ENCODE peak calls at places on chromosomes 5 and 9, in nine cellular contexts. A is GM06990, P is PC-3, V is heart right ventricle, U is fibroblast of lung, Q is AG09319, Y is omental fat pad, W is uterus, C is left ventricle myocardium inferior. J is an unnamed sample.

GRCh38 chr5:159864885-159865622 is 51.2 kb upstream of the ADRA1B start:
- DNase-seq in A (peak; percentile 1), P (no peak), V (no peak), U (peak; percentile 59), Q (no peak), Y (no peak), W (no peak), C (no peak), J (no peak)

GRCh38 chr5:176697929-176698520 is 50.7 kb downstream of the TSPAN17 start:
- DNase-seq in A (no peak), P (no peak), V (no peak), U (no peak), Q (no peak), Y (no peak), W (no peak), C (no peak), J (no peak)

GRCh38 chr5:81021486-81021885 is 61.3 kb downstream of the RASGRF2 start:
- DNase-seq in A (no peak), P (no peak), V (no peak), U (peak; percentile 60), Q (no peak), Y (no peak), W (no peak), C (no peak), J (no peak)

GRCh38 chr5:177086918-177087706 is 397 bp downstream of the FGFR4 start:
- DNase-seq in A (peak; percentile 71), P (peak; percentile 77), V (no peak), U (peak; percentile 10), Q (no peak), Y (no peak), W (no peak), C (no peak), J (peak; percentile 71)

GRCh38 chr9:121743441-121744001 is 92.1 kb downstream of the DAB2IP start:
- DNase-seq in A (no peak), P (peak; percentile 82), V (peak; percentile 89), U (peak; percentile 84), Q (peak; percentile 69), Y (no peak), W (peak; percentile 81), C (peak; percentile 87), J (no peak)

GRCh38 chr5:115321309-115321708 is 24.9 kb upstream of the CCDC112 start:
- DNase-seq in A (no peak), P (peak; percentile 63), V (no peak), U (peak; percentile 82), Q (no peak), Y (no peak), W (no peak), C (no peak), J (no peak)

GRCh38 chr9:10108815-10109214 is 504.0 kb downstream of the PTPRD start:
- DNase-seq in A (no peak), P (no peak), V (peak; percentile 8), U (no peak), Q (no peak), Y (no peak), W (no peak), C (no peak), J (no peak)

GRCh38 chr5:12480487-12480886 is 576.2 kb upstream of the CTNND2 start:
- DNase-seq in A (no peak), P (no peak), V (no peak), U (no peak), Q (no peak), Y (no peak), W (no peak), C (no peak), J (no peak)

GRCh38 chr5:60960591-60960990 is 15.6 kb downstream of the NDUFAF2 start:
- DNase-seq in A (no peak), P (peak; percentile 16), V (no peak), U (peak; percentile 18), Q (no peak), Y (no peak), W (no peak), C (no peak), J (no peak)

GRCh38 chr9:79661926-79662552 is 90.3 kb downstream of the TLE4 start:
- DNase-seq in A (no peak), P (no peak), V (no peak), U (no peak), Q (no peak), Y (no peak), W (no peak), C (no peak), J (no peak)

GRCh38 chr5:56070795-56071539 is 76.2 kb upstream of the IL6ST start:
- DNase-seq in A (no peak), P (no peak), V (no peak), U (no peak), Q (no peak), Y (no peak), W (no peak), C (no peak), J (no peak)

GRCh38 chr9:35904966-35905781 is 828 bp upstream of the HRCT1 start:
- DNase-seq in A (no peak), P (peak; percentile 71), V (no peak), U (peak; percentile 65), Q (no peak), Y (no peak), W (no peak), C (no peak), J (no peak)

GRCh38 chr5:107952450-107952849 is 281.7 kb upstream of the EFNA5 start:
- DNase-seq in A (no peak), P (no peak), V (no peak), U (no peak), Q (no peak), Y (no peak), W (no peak), C (no peak), J (no peak)

GRCh38 chr9:95031711-95032461 is 285.6 kb downstream of the FANCC start:
- DNase-seq in A (no peak), P (no peak), V (no peak), U (no peak), Q (no peak), Y (no peak), W (no peak), C (no peak), J (no peak)

GRCh38 chr5:141771031-141771430 is 89.0 kb upstream of the ARAP3 start:
- DNase-seq in A (no peak), P (no peak), V (no peak), U (peak; percentile 25), Q (no peak), Y (no peak), W (no peak), C (no peak), J (no peak)

GRCh38 chr5:66337827-66338226 is 193.7 kb downstream of the SREK1 start:
- DNase-seq in A (no peak), P (no peak), V (no peak), U (no peak), Q (no peak), Y (no peak), W (no peak), C (no peak), J (no peak)

GRCh38 chr9:97502984-97503861 is 1.8 kb downstream of the TMOD1 start:
- DNase-seq in A (peak; percentile 30), P (no peak), V (peak; percentile 21), U (no peak), Q (no peak), Y (no peak), W (no peak), C (no peak), J (no peak)
- TF ChIP-seq CTCF in A (no peak), P (no peak), V (peak; percentile 20), U (no peak), Q (no peak), Y (no peak), W (no peak), C (no peak), J (no peak)

DNA sequence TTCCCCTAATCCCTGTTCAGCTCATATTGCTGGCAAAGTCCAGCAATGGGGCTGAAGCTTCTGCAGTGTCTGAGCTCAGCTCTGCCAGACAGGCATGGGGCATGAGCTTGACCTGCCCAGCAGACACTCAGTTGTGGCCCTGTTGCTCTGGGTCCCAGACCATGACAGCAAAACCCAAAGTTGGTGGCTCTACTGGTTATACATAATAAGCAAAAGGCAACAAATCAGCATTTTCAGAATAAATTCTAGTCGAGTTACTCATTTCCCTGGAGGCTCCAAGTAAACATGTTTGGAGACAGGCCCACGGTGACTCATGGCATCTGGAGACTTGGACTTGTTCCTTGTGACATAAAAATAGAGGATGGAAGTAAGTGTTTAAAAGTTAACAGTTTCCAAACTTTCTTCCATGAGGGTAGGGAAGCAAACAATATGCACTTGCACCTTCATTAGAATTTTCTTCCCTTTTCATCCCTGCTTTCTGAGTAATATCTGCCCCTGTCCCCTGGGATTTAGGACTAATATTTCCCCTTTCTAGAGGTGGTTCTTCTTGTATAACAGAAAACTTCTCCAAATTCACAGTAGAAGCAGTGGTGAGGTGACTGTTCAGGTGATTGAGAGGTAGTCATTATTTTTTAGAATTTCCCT is 60.1 kb upstream of the SLC2A8 start:
- DNase-seq in A (no peak), P (peak; percentile 96), V (peak; percentile 90), U (peak; percentile 94), Q (peak; percentile 82), Y (peak; percentile 56), W (peak; percentile 90), C (peak; percentile 79), J (no peak)
- TF ChIP-seq CTCF in A (no peak), P (no peak), V (no peak), U (no peak), Q (no peak), Y (no peak), W (no peak), C (no peak), J (no peak)

GRCh38 chr5:17614872-17615605 is 4.8 kb downstream of the TAF11L12 start:
- DNase-seq in A (no peak), P (no peak), V (no peak), U (no peak), Q (no peak), Y (no peak), W (no peak), C (no peak), J (no peak)

GRCh38 chr5:17619353-17619752 is 9.2 kb downstream of the TAF11L12 start:
- DNase-seq in A (no peak), P (peak; percentile 90), V (no peak), U (no peak), Q (no peak), Y (no peak), W (no peak), C (no peak), J (no peak)

GRCh38 chr5:17625686-17626085 is 6.2 kb upstream of the TAF11L13 start:
- DNase-seq in A (no peak), P (no peak), V (no peak), U (no peak), Q (no peak), Y (no peak), W (no peak), C (no peak), J (no peak)

GRCh38 chr5:17620627-17621026 is 10.4 kb downstream of the TAF11L12 start:
- DNase-seq in A (no peak), P (no peak), V (no peak), U (no peak), Q (no peak), Y (no peak), W (no peak), C (no peak), J (no peak)
- TF ChIP-seq CTCF in A (no peak), P (peak; percentile 55), V (no peak), U (no peak), Q (no peak), Y (no peak), W (no peak), C (no peak), J (no peak)

GRCh38 chr5:179342577-179342976 is 2.7 kb downstream of the ADAMTS2 start:
- DNase-seq in A (no peak), P (no peak), V (no peak), U (peak; percentile 46), Q (peak; percentile 57), Y (no peak), W (peak; percentile 59), C (no peak), J (no peak)
- TF ChIP-seq CTCF in A (no peak), P (no peak), V (peak; percentile 42), U (peak; percentile 69), Q (peak; percentile 87), Y (no peak), W (peak; percentile 55), C (no peak), J (no peak)

J was measured in activated B cell treated with CpG ODN at 0.5 μM for 24 hours.